ENCODE peak calls at places on chromosomes 16 and 17, in ten cellular contexts. U is naive thymus-derived CD4-positive, alpha-beta T cell; M is foreskin keratinocyte; P is left cardiac atrium; E is WTC11; F is stimulated activated memory B cell treated with anti-CD40 and anti-IgM and Interleukin-4, amounts not matched to agents 10 μg/mL and 1 μg/mL and 100 μg/mL, for 72 hours; N is memory B cell; Q is effector memory CD8-positive, alpha-beta T cell; Z is activated T-cell treated with anti-CD3 and anti-CD28 coated beads, Interleukin-2, amount 50 U/mL, for 4 hours; A is T-cell. W is an unnamed sample.

GRCh38 chr16:4098496-4098895 is 17.7 kb downstream of the ADCY9 start:
- ATAC-seq in E (no peak), U (no peak), Z (no peak), F (no peak), A (no peak), P (no peak), N (no peak), Q (no peak), M (no peak), W (no peak)

GRCh38 chr17:8466466-8466865 is 30.8 kb downstream of the NDEL1 start:
- ATAC-seq in M (no peak), Z (no peak), E (no peak), P (no peak), U (no peak), N (no peak), Q (no peak), F (no peak), A (no peak), W (no peak)

GRCh38 chr17:1431631-1432104 is 24.4 kb downstream of the CRK start:
- ATAC-seq in Q (no peak), F (no peak), N (no peak), A (no peak), U (no peak), Z (peak), P (no peak), M (no peak), E (no peak), W (no peak)

GRCh38 chr17:4483012-4483840 is 15.5 kb upstream of the SPNS2 start:
- ATAC-seq in P (no peak), Q (no peak), F (no peak), A (no peak), M (peak), N (no peak), U (no peak), Z (no peak), E (no peak), W (peak)

GRCh38 chr17:77571141-77571540 is 387.4 kb upstream of the TNRC6C start:
- ATAC-seq in U (no peak), N (no peak), P (peak), A (no peak), F (no peak), E (peak), Z (no peak), Q (no peak), M (no peak), W (no peak)

GRCh38 chr17:2068101-2068518 is 13.2 kb downstream of the HIC1 start:
- ATAC-seq in U (no peak), P (no peak), A (no peak), N (no peak), E (no peak), Q (no peak), Z (no peak), F (no peak), M (no peak), W (no peak)

GRCh38 chr17:7408863-7409262 is 1.2 kb downstream of the NLGN2 start:
- ATAC-seq in M (no peak), Z (no peak), A (no peak), E (no peak), P (no peak), F (no peak), N (no peak), U (no peak), Q (no peak), W (no peak)

GRCh38 chr16:17668411-17668810 is 197.7 kb upstream of the XYLT1 start:
- ATAC-seq in Q (no peak), M (no peak), P (no peak), A (no peak), F (no peak), E (no peak), N (no peak), Z (no peak), U (no peak), W (no peak)

GRCh38 chr17:49715717-49716279 is 8.0 kb upstream of the SLC35B1 start:
- ATAC-seq in F (no peak), N (no peak), E (no peak), Q (peak), M (no peak), U (peak), Z (peak), P (peak), A (peak), W (no peak)

GRCh38 chr17:51703364-51704341 is 443.3 kb downstream of the UTP18 start:
- ATAC-seq in F (no peak), Q (no peak), M (no peak), P (peak), A (no peak), U (no peak), N (no peak), E (no peak), Z (no peak), W (peak)

GRCh38 chr16:20671903-20672302 is 25.6 kb downstream of the ACSM1 start:
- ATAC-seq in M (no peak), Q (no peak), P (no peak), U (no peak), N (no peak), Z (no peak), F (no peak), A (no peak), E (no peak), W (no peak)

GRCh38 chr16:67674851-67675578 is 8.4 kb downstream of the C16orf86 start:
- ATAC-seq in M (no peak), A (no peak), F (peak), Q (no peak), P (peak), E (no peak), N (no peak), Z (no peak), U (no peak), W (peak)

GRCh38 chr16:5502944-5503343 is 405.3 kb upstream of the EEF2KMT start:
- ATAC-seq in N (no peak), P (no peak), M (no peak), F (no peak), Z (no peak), Q (no peak), A (no peak), U (no peak), E (no peak), W (no peak)

GRCh38 chr17:77385750-77386501 is 245.2 kb downstream of the SEC14L1 start:
- ATAC-seq in P (peak), E (no peak), U (no peak), Z (no peak), M (no peak), Q (no peak), N (no peak), F (no peak), A (no peak), W (peak)

GRCh38 chr17:59762022-59762825 is 54.8 kb downstream of the VMP1 start:
- ATAC-seq in M (peak), P (no peak), Q (no peak), A (peak), U (no peak), E (no peak), F (peak), N (no peak), Z (peak), W (no peak)

GRCh38 chr16:2236362-2237075 is at the start of gene DNASE1L2:
- ATAC-seq in Q (no peak), N (no peak), A (no peak), E (peak), M (peak), F (no peak), U (no peak), P (peak), Z (peak), W (peak)

GRCh38 chr17:28912281-28912937 is 9.5 kb upstream of the DHRS13 start:
- ATAC-seq in P (no peak), M (no peak), F (no peak), U (peak), Z (no peak), Q (peak), A (no peak), E (peak), N (no peak), W (no peak)

GRCh38 chr16:54766355-54766754 is 164.3 kb upstream of the IRX5 start:
- ATAC-seq in E (no peak), Q (no peak), F (no peak), M (no peak), Z (no peak), N (no peak), A (no peak), U (no peak), P (no peak), W (no peak)

GRCh38 chr16:19382887-19383816 is 34.5 kb upstream of the TMC5 start:
- ATAC-seq in E (no peak), A (no peak), M (no peak), U (no peak), P (no peak), Q (peak), F (peak), N (no peak), Z (no peak), W (no peak)

GRCh38 chr17:36617773-36618172 is 16.4 kb downstream of the MRM1 start:
- ATAC-seq in A (no peak), F (no peak), P (no peak), N (no peak), U (no peak), Q (no peak), E (no peak), Z (no peak), M (no peak), W (no peak)

GRCh38 chr17:32015245-32016013 is 8.2 kb downstream of the LRRC37B start:
- ATAC-seq in E (no peak), U (no peak), M (no peak), Z (no peak), F (no peak), N (no peak), A (no peak), Q (no peak), P (no peak), W (no peak)

GRCh38 chr17:46822388-46822921 is 4.0 kb upstream of the WNT3 start:
- ATAC-seq in Q (no peak), F (no peak), N (peak), E (peak), P (no peak), Z (no peak), U (no peak), M (no peak), A (no peak), W (peak)

GRCh38 chr16:89200850-89201466 is 621 bp upstream of the SLC22A31 start:
- ATAC-seq in E (peak), U (no peak), Z (peak), M (peak), A (peak), P (peak), Q (peak), F (peak), N (peak), W (no peak)

GRCh38 chr17:42249681-42250446 is 26.3 kb downstream of the STAT5B start:
- ATAC-seq in P (no peak), U (peak), Z (peak), N (no peak), Q (peak), F (no peak), E (no peak), A (peak), M (no peak), W (no peak)

GRCh38 chr17:43403846-43404245 is 5.1 kb downstream of the ARL4D start:
- ATAC-seq in M (no peak), Z (no peak), E (no peak), N (no peak), F (no peak), P (no peak), A (no peak), Q (no peak), U (no peak), W (no peak)

GRCh38 chr17:77446959-77447634 is 306.3 kb downstream of the SEC14L1 start:
- ATAC-seq in Q (no peak), P (no peak), U (no peak), E (no peak), M (no peak), A (no peak), Z (no peak), N (no peak), F (no peak), W (no peak)

GRCh38 chr17:77686903-77687302 is 271.6 kb upstream of the TNRC6C start:
- ATAC-seq in F (no peak), Z (no peak), M (no peak), U (no peak), P (no peak), Q (no peak), E (no peak), A (no peak), N (no peak), W (no peak)

GRCh38 chr17:55300479-55301290 is 35.9 kb downstream of the HLF start:
- ATAC-seq in A (no peak), M (no peak), E (no peak), P (no peak), N (no peak), Z (no peak), F (no peak), U (no peak), Q (no peak), W (no peak)

GRCh38 chr17:78762007-78762406 is 20.1 kb downstream of the CYTH1 start:
- ATAC-seq in E (no peak), M (no peak), N (no peak), A (no peak), Z (peak), U (no peak), F (no peak), Q (no peak), P (no peak), W (peak)

GRCh38 chr16:11085025-11085485 is 140.7 kb downstream of the CLEC16A start:
- ATAC-seq in A (no peak), M (no peak), Z (no peak), U (no peak), E (no peak), N (no peak), F (no peak), P (peak), Q (no peak), W (no peak)

GRCh38 chr16:14112539-14112856 is 41.4 kb downstream of the MRTFB start:
- ATAC-seq in E (no peak), Q (no peak), F (no peak), P (peak), U (no peak), Z (no peak), A (no peak), M (no peak), N (no peak), W (no peak)

GRCh38 chr17:80132906-80133625 is 13.9 kb downstream of the EIF4A3 start:
- ATAC-seq in N (no peak), U (peak), E (no peak), A (no peak), F (no peak), M (no peak), Z (peak), Q (no peak), P (no peak), W (peak)

GRCh38 chr17:36855459-36855858 is 81.8 kb upstream of the LHX1 start:
- ATAC-seq in E (no peak), A (no peak), Z (no peak), N (no peak), M (no peak), U (no peak), P (no peak), Q (no peak), F (no peak), W (no peak)

GRCh38 chr16:14309906-14310305 is 238.8 kb downstream of the MRTFB start:
- ATAC-seq in M (peak), F (peak), P (no peak), A (no peak), Z (peak), E (no peak), Q (no peak), N (no peak), U (no peak), W (peak)

GRCh38 chr17:38732376-38733314 is 2.5 kb downstream of the CISD3 start:
- ATAC-seq in N (no peak), Q (no peak), A (no peak), U (no peak), Z (no peak), P (peak), M (no peak), E (no peak), F (no peak), W (no peak)

GRCh38 chr17:81684442-81684911 is 666 bp downstream of the HGS start:
- ATAC-seq in U (no peak), A (no peak), N (no peak), E (no peak), Q (no peak), F (no peak), Z (peak), M (peak), P (peak), W (peak)